ENCODE peak calls at places on chromosomes 11 and 22, in five cellular contexts. Z, F, X, D and N are unnamed samples.

GRCh38 chr11:127238321-127238720 is 237.8 kb upstream of the KIRREL3 start:
- DNase-seq in X (no peak), F (no peak), Z (no peak), D (no peak), N (no peak)

GRCh38 chr11:68038718-68039525 is at the start of gene TCIRG1:
- DNase-seq in X (peak; percentile 97), D (no peak), Z (peak; percentile 94), F (peak; percentile 89), N (peak; percentile 95)

GRCh38 chr22:44870021-44870420 is 117.6 kb downstream of the ARHGAP8 start:
- DNase-seq in D (no peak), F (peak; percentile 66), Z (no peak), X (no peak), N (peak; percentile 50)

GRCh38 chr11:122007611-122008071 is 108.4 kb downstream of the BLID start:
- DNase-seq in F (no peak), D (no peak), X (peak; percentile 69), Z (no peak), N (no peak)

GRCh38 chr11:19116315-19116970 is 525 bp upstream of the ZDHHC13 start:
- DNase-seq in D (no peak), F (no peak), X (no peak), Z (peak; percentile 69), N (no peak)

GRCh38 chr11:115462004-115462541 is 42.1 kb downstream of the CADM1 start:
- DNase-seq in D (no peak), F (no peak), X (no peak), Z (no peak), N (no peak)

GRCh38 chr22:24401824-24402434 is 25.5 kb upstream of the ADORA2A start:
- DNase-seq in X (peak; percentile 60), F (no peak), D (no peak), Z (no peak), N (peak; percentile 73)

GRCh38 chr11:67120881-67121710 is 2.0 kb downstream of the KDM2A start:
- DNase-seq in D (no peak), F (peak; percentile 43), X (peak; percentile 51), Z (no peak), N (no peak)

GRCh38 chr11:16987205-16987568 is 27.0 kb downstream of the PLEKHA7 start:
- DNase-seq in F (no peak), X (no peak), D (no peak), Z (no peak), N (peak; percentile 84)

GRCh38 chr22:50720301-50720845 is 17.6 kb upstream of the ACR start:
- DNase-seq in X (no peak), F (no peak), D (no peak), Z (no peak), N (no peak)

GRCh38 chr11:94647926-94648325 is 80.8 kb downstream of the PIWIL4 start:
- DNase-seq in Z (no peak), F (no peak), D (no peak), X (no peak), N (peak; percentile 85)

GRCh38 chr11:13256216-13256615 is 21.4 kb upstream of the BMAL1 start:
- DNase-seq in Z (no peak), D (no peak), X (no peak), F (no peak), N (no peak)

GRCh38 chr11:71451596-71452353 is 1.2 kb upstream of the NADSYN1 start:
- DNase-seq in X (peak; percentile 56), F (peak; percentile 44), Z (no peak), D (no peak), N (peak; percentile 69)

GRCh38 chr11:31810779-31811647 is at the start of gene PAX6:
- DNase-seq in F (peak; percentile 74), X (no peak), D (no peak), Z (peak; percentile 80), N (peak; percentile 73)

GRCh38 chr11:126212089-126212660 is 593 bp downstream of the FAM118B start:
- DNase-seq in D (no peak), Z (no peak), X (no peak), F (peak; percentile 13), N (no peak)

GRCh38 chr11:66070604-66071325 is 693 bp downstream of the PACS1 start:
- DNase-seq in F (peak; percentile 47), D (no peak), X (peak; percentile 85), Z (peak; percentile 90), N (peak; percentile 90)

GRCh38 chr22:25008666-25009065 is 56.1 kb downstream of the KIAA1671 start:
- DNase-seq in D (no peak), X (no peak), Z (no peak), F (peak; percentile 61), N (no peak)

GRCh38 chr11:134911514-134912180 is 499.6 kb upstream of the B3GAT1 start:
- DNase-seq in Z (no peak), X (no peak), F (no peak), D (no peak), N (no peak)

GRCh38 chr11:8056810-8057463 is 24.1 kb upstream of the TUB start:
- DNase-seq in X (peak; percentile 83), Z (peak; percentile 20), F (no peak), D (no peak), N (no peak)

GRCh38 chr22:37289156-37289735 is 6.9 kb downstream of the CYTH4 start:
- DNase-seq in F (no peak), D (no peak), X (no peak), Z (peak; percentile 60), N (no peak)

GRCh38 chr11:112518371-112518770 is 257.7 kb upstream of the PLET1 start:
- DNase-seq in D (no peak), F (no peak), X (no peak), Z (no peak), N (no peak)

GRCh38 chr11:117220568-117220967 is 11.3 kb downstream of the PCSK7 start:
- DNase-seq in Z (no peak), F (no peak), X (peak; percentile 95), D (no peak), N (peak; percentile 87)

GRCh38 chr11:130622126-130622525 is 173.7 kb downstream of the ADAMTS15 start:
- DNase-seq in F (peak; percentile 42), Z (no peak), X (no peak), D (no peak), N (no peak)

GRCh38 chr11:69683764-69684333 is 8.7 kb upstream of the LTO1 start:
- DNase-seq in Z (peak; percentile 54), F (peak; percentile 76), D (no peak), X (peak; percentile 64), N (no peak)

GRCh38 chr11:48093323-48093722 is 113.0 kb downstream of the PTPRJ start:
- DNase-seq in F (peak; percentile 78), Z (no peak), D (no peak), X (no peak), N (no peak)

GRCh38 chr11:88428959-88429358 is 91.4 kb upstream of the CTSC start:
- DNase-seq in F (no peak), X (no peak), D (no peak), Z (no peak), N (no peak)

GRCh38 chr22:23158516-23159286 is 13.4 kb downstream of the RAB36 start:
- DNase-seq in Z (peak; percentile 71), F (no peak), D (no peak), X (no peak), N (no peak)

GRCh38 chr22:23156286-23156685 is 11.0 kb downstream of the RAB36 start:
- DNase-seq in X (no peak), Z (peak; percentile 74), F (no peak), D (no peak), N (no peak)

GRCh38 chr22:23159287-23159622 is 14.0 kb downstream of the RAB36 start:
- DNase-seq in D (no peak), X (no peak), Z (peak; percentile 73), F (no peak), N (no peak)

GRCh38 chr22:23155831-23156230 is 10.6 kb downstream of the RAB36 start:
- DNase-seq in F (no peak), Z (peak; percentile 47), D (no peak), X (no peak), N (no peak)

DNA sequence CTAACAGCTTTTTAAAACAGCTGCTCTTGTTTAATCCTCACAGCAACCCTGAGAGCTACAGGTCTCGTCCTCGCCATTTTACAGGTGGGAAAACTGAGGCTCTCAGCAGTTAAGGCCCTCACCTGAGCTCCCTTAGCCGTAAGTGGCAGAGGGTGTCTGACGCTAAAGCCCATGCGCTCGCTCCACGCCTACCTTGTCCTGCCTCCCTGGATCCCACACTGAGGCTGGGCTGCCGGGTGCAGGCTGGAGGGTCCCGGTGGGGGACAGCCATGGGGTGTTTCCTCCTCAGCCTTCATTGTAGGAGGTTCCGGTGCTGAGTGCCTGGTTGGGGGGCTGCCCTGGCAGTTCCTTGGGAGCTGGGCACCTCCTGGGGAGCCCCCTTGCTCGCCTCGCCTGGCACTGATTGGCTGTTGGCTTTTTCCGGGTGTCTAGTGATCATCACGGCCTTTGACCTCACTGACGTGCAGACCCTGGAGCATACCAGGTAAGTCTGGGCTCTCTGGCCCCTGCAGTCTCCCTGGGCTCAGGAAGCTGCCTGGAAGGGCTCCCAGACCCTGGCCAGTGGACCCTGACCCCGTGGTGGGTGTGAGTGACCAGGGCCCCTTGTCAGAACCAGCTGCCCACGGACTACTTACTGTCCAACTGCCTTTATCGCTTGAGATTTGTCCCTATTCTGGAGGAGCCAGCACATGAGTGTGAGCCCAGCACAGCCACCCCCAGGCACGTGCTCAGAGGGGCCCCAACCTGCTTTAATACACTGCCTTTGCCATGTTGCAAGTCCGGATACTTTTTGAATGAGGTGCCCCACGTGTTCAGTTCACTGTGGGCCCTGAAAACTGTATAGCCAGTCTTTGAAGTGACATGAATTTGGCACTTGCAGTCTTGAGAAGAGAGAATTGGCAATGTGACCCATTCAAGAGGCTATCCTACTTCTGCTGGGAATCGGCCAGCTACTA is 12.6 kb downstream of the RAB36 start:
- DNase-seq in Z (peak; percentile 69), D (no peak), F (no peak), X (no peak), N (no peak)
- H3K4me3 ChIP-seq in Z (no peak overlapping the region), D (no peak overlapping the region), F (no peak overlapping the region), X (no peak overlapping the region), N (no peak overlapping the region)

GRCh38 chr11:120132645-120133185 is 5.2 kb downstream of the TRIM29 start:
- DNase-seq in D (no peak), Z (no peak), F (no peak), X (peak; percentile 15), N (no peak)
- H3K4me1 ChIP-seq in D (peaks cover 20% of the 10 kb centered on the region), Z (no peaks in the 10 kb centered on the region), F (peaks cover 26% of the 10 kb centered on the region), X (no peaks in the 10 kb centered on the region), N (no peaks in the 10 kb centered on the region)

GRCh38 chr11:103448966-103449365 is 339.7 kb downstream of the DYNC2H1 start:
- DNase-seq in F (no peak), Z (no peak), D (no peak), X (no peak), N (no peak)

GRCh38 chr11:103450241-103450640 is 341.0 kb downstream of the DYNC2H1 start:
- DNase-seq in F (no peak), Z (no peak), D (no peak), X (no peak), N (no peak)

DNA sequence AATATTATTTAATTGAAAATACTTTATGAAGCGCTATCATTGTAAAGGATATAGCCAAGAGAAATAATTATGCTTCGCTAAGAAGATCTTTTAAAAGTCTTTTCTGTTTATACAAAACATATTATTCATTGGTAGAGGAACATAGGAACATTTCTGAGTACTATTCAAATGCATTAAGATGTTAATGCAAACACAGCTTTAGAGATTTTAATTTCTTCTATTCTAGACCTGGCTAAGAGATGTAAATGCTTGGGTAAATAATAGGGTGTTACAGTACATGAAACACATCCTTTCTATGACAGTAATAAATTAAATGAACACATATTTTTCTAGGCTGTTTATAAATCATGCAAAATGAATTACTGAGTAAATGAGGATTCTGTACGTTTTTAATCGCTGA is 344.7 kb downstream of the DYNC2H1 start:
- DNase-seq in F (no peak), D (no peak), Z (no peak), X (no peak), N (no peak)
- TF ChIP-seq CTCF in F (no peak), D (no peak), Z (no peak), X (no peak), N (no peak)

GRCh38 chr22:29726512-29727247 is 6.9 kb downstream of the CABP7 start:
- DNase-seq in F (no peak), D (no peak), Z (no peak), X (no peak), N (peak; percentile 68)
- H3K4me3 ChIP-seq in F (no peak overlapping the region), D (no peak overlapping the region), Z (no peak overlapping the region), X (no peak overlapping the region), N (no peak overlapping the region)

GRCh38 chr11:83252941-83253340 is 33.2 kb downstream of the CCDC90B start:
- DNase-seq in D (no peak), Z (no peak), F (no peak), X (no peak), N (no peak)
- H3K4me1 ChIP-seq in D (peaks cover 3% of the 10 kb centered on the region), Z (no peaks in the 10 kb centered on the region), F (peaks cover 28% of the 10 kb centered on the region), X (peaks cover 11% of the 10 kb centered on the region), N (no peaks in the 10 kb centered on the region)